ENCODE peak calls at places on chromosomes 2 and 18, in five cellular contexts. One of them, this sample, is unnamed.

GRCh38 chr18:76460482-76460881 is 34.6 kb downstream of the ZNF516 start:
- DNase-seq in endothelial cell of umbilical vein: no peak
- DNase-seq in NB4: no peak
- DNase-seq in fibroblast of lung: peak; percentile 56
- DNase-seq in H9: no peak
- DNase-seq in this sample: no peak

GRCh38 chr2:54520687-54521086 is 64.6 kb downstream of the SPTBN1 start:
- DNase-seq in H9: no peak
- DNase-seq in fibroblast of lung: peak; percentile 72
- DNase-seq in NB4: no peak
- DNase-seq in endothelial cell of umbilical vein: no peak
- DNase-seq in this sample: no peak

GRCh38 chr18:60966876-60967275 is 366.4 kb upstream of the CDH20 start:
- DNase-seq in endothelial cell of umbilical vein: peak; percentile 76
- DNase-seq in H9: no peak
- DNase-seq in fibroblast of lung: peak; percentile 61
- DNase-seq in NB4: no peak
- DNase-seq in this sample: no peak

GRCh38 chr2:1169291-1169949 is 218.8 kb downstream of the SNTG2 start:
- DNase-seq in fibroblast of lung: no peak
- DNase-seq in NB4: no peak
- DNase-seq in H9: no peak
- DNase-seq in endothelial cell of umbilical vein: no peak
- DNase-seq in this sample: no peak

GRCh38 chr2:84849271-84849952 is 31.5 kb downstream of the TRABD2A start:
- DNase-seq in fibroblast of lung: peak; percentile 61
- DNase-seq in endothelial cell of umbilical vein: no peak
- DNase-seq in NB4: no peak
- DNase-seq in H9: no peak
- DNase-seq in this sample: no peak

GRCh38 chr2:134774786-134775641 is 56.2 kb upstream of the TMEM163 start:
- DNase-seq in NB4: no peak
- DNase-seq in endothelial cell of umbilical vein: no peak
- DNase-seq in fibroblast of lung: no peak
- DNase-seq in H9: no peak
- DNase-seq in this sample: no peak

GRCh38 chr2:216879727-216880508 is 20.1 kb upstream of the TNP1 start:
- DNase-seq in H9: no peak
- DNase-seq in NB4: no peak
- DNase-seq in fibroblast of lung: no peak
- DNase-seq in endothelial cell of umbilical vein: no peak
- DNase-seq in this sample: no peak

GRCh38 chr2:200302940-200303727 is 3.4 kb upstream of the SPATS2L start:
- DNase-seq in NB4: peak; percentile 22
- DNase-seq in endothelial cell of umbilical vein: no peak
- DNase-seq in H9: no peak
- DNase-seq in fibroblast of lung: no peak
- DNase-seq in this sample: peak; percentile 43

GRCh38 chr18:69387181-69387580 is 13.5 kb upstream of the DOK6 start:
- DNase-seq in fibroblast of lung: no peak
- DNase-seq in endothelial cell of umbilical vein: no peak
- DNase-seq in NB4: no peak
- DNase-seq in H9: no peak
- DNase-seq in this sample: no peak

GRCh38 chr18:62545098-62545497 is 22.3 kb downstream of the ZCCHC2 start:
- DNase-seq in fibroblast of lung: no peak
- DNase-seq in H9: no peak
- DNase-seq in NB4: no peak
- DNase-seq in endothelial cell of umbilical vein: no peak
- DNase-seq in this sample: no peak

GRCh38 chr2:37653805-37654378 is 17.6 kb downstream of the CDC42EP3 start:
- DNase-seq in endothelial cell of umbilical vein: no peak
- DNase-seq in fibroblast of lung: no peak
- DNase-seq in NB4: peak; percentile 84
- DNase-seq in H9: no peak
- DNase-seq in this sample: peak; percentile 94

GRCh38 chr18:31566576-31567306 is 24.9 kb upstream of the TTR start:
- DNase-seq in H9: no peak
- DNase-seq in fibroblast of lung: no peak
- DNase-seq in NB4: no peak
- DNase-seq in endothelial cell of umbilical vein: no peak
- DNase-seq in this sample: no peak

GRCh38 chr18:31562726-31563125 is 29.0 kb upstream of the TTR start:
- DNase-seq in H9: no peak
- DNase-seq in fibroblast of lung: no peak
- DNase-seq in endothelial cell of umbilical vein: no peak
- DNase-seq in NB4: no peak
- DNase-seq in this sample: no peak

GRCh38 chr18:31565782-31566512 is 25.7 kb upstream of the TTR start:
- DNase-seq in endothelial cell of umbilical vein: no peak
- DNase-seq in fibroblast of lung: no peak
- DNase-seq in NB4: no peak
- DNase-seq in H9: no peak
- DNase-seq in this sample: no peak

GRCh38 chr18:31565345-31565744 is 26.3 kb upstream of the TTR start:
- DNase-seq in NB4: no peak
- DNase-seq in fibroblast of lung: no peak
- DNase-seq in H9: no peak
- DNase-seq in endothelial cell of umbilical vein: no peak
- DNase-seq in this sample: no peak

DNA sequence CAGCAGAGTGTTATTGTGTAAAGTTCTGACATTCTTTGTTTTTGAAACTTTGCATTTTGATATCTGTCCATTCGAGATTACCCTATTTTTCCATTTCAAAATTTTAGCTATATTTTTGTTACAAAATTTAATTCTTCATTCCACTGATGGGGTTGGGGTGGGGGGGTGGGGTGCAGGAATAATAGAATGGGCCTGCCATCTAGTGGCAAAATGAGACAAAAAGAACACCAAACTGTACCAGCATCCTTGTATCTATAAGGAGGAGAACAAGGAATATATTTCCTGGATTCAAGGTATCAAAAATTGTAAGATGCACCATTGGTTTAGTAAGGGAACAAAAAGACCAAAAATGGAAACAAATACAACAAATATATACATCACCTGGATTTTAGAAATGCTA is 27.9 kb upstream of the TTR start:
- DNase-seq in NB4: no peak
- DNase-seq in fibroblast of lung: no peak
- DNase-seq in endothelial cell of umbilical vein: no peak
- DNase-seq in H9: no peak
- DNase-seq in this sample: no peak
- TF ChIP-seq CTCF in NB4: no peak
- TF ChIP-seq CTCF in fibroblast of lung: no peak
- TF ChIP-seq CTCF in endothelial cell of umbilical vein: no peak
- TF ChIP-seq CTCF in H9: peak; percentile 52
- TF ChIP-seq CTCF in this sample: peak; percentile 24

DNA sequence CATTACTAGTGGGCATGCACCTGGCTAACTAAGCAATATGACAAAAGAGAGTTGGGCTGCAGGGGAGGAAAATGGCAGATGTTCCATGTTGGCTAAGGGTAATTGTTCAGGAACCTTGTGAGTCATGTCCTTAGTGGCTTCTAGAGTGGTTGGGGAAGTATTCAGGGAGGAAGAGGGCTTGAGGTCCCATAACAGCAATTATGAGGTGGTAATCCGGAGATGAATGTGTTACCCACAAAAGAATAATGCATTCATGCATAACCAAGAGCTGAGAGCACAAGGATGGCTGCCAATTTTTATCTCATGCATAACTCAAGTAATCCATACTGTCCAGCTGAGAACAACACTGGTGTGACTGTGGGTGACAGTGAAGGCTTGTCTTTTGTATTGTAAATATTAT is 42.9 kb downstream of the TMEFF2 start:
- DNase-seq in H9: no peak
- DNase-seq in fibroblast of lung: peak; percentile 75
- DNase-seq in NB4: no peak
- DNase-seq in endothelial cell of umbilical vein: no peak
- DNase-seq in this sample: peak; percentile 18
- TF ChIP-seq CTCF in H9: no peak
- TF ChIP-seq CTCF in fibroblast of lung: no peak
- TF ChIP-seq CTCF in NB4: no peak
- TF ChIP-seq CTCF in endothelial cell of umbilical vein: no peak
- TF ChIP-seq CTCF in this sample: no peak

DNA sequence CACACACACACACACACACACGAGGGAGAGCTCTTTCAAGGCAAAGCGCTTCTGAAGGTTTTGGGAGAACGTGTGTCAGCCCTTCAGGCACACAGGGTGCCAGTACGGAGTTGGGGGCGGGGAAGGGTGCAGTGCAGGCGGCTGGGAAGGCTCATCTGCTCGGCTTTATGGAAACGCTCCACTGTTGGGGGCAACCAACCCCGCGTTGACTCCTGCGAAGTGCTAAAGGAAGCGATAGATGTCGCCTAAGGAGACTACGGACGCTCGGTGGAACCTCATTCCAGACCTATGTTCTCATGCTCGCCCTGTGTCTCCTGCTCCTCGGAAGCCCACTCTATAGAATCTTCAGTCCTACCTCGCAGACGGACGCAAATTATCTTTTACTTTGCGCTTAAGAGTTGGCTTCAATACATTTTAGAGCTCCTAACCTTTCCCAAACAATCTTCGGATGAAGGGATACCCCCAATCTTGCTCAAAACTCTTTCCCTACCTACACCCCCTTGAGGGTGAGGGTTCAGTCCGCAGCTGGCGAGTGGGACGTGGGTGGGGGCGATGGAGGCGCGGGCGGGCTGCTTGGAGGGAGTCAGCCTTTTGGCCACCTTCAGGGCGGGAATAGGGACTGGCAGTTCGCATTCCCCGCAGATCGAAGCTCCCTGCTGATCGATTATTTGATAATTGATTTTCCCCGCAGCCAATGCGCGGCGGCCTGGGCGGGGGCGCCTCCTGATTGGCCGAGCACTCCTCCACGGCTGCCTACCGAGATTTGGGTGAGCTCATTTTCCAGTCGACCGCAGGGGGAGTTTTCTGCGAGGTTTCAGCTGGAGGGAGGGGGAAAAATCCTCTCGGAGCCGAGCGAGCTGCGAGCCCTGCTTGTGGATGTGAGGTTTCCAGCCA is 1.9 kb upstream of the MEIS1 start:
- DNase-seq in fibroblast of lung: peak; percentile 98
- DNase-seq in endothelial cell of umbilical vein: peak; percentile 95
- DNase-seq in H9: peak; percentile 93
- DNase-seq in NB4: no peak
- DNase-seq in this sample: no peak
- TF ChIP-seq CTCF in fibroblast of lung: no peak
- TF ChIP-seq CTCF in endothelial cell of umbilical vein: no peak
- TF ChIP-seq CTCF in H9: no peak
- TF ChIP-seq CTCF in NB4: no peak
- TF ChIP-seq CTCF in this sample: no peak

GRCh38 chr18:10045296-10045891 is 131.6 kb downstream of the VAPA start:
- DNase-seq in fibroblast of lung: no peak
- DNase-seq in endothelial cell of umbilical vein: no peak
- DNase-seq in H9: no peak
- DNase-seq in NB4: no peak
- DNase-seq in this sample: no peak
- TF ChIP-seq CTCF in fibroblast of lung: no peak
- TF ChIP-seq CTCF in endothelial cell of umbilical vein: no peak
- TF ChIP-seq CTCF in H9: no peak
- TF ChIP-seq CTCF in NB4: no peak
- TF ChIP-seq CTCF in this sample: no peak

DNA sequence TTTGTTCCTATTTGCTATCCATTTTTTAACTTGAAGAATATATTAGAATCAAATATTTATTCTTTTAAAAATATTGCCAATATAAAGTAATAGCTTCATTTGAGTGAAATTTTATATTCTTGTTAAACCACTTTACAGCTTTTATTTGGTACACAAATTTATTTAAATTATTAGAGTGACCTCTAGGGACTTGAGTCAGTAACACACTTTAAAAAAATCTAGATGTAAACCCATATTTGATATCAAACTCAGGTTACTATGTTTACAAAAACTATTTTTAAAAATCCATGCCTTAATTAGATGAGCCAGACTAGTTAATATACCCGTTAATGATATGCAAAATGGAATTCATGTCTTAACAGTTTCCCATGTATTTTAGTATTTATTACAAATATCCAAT is 134.6 kb downstream of the MAP4K4 start:
- DNase-seq in endothelial cell of umbilical vein: peak; percentile 41
- DNase-seq in fibroblast of lung: no peak
- DNase-seq in NB4: peak; percentile 17
- DNase-seq in H9: no peak
- DNase-seq in this sample: no peak
- TF ChIP-seq CTCF in endothelial cell of umbilical vein: no peak
- TF ChIP-seq CTCF in fibroblast of lung: peak; percentile 17
- TF ChIP-seq CTCF in NB4: no peak
- TF ChIP-seq CTCF in H9: peak; percentile 56
- TF ChIP-seq CTCF in this sample: no peak

DNA sequence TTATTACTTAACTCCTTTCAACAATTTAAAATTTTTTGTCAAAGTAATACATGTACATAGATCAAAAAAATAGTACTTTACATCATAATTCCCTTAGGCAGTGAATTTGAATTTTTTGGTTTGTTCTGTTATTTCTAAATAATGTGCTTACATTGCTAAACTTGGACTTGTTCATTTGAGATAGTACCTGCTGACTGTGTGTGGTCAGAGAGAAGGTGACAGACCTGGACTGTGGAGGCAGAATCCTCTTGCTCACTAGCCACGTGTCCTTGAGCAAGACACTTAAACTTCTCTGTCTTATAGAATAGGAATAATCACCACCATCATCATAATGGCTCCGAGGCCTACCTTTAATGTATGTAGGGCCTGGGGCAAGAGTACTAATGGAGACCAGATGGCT is 33.3 kb downstream of the ZNF532 start:
- DNase-seq in fibroblast of lung: no peak
- DNase-seq in endothelial cell of umbilical vein: no peak
- DNase-seq in NB4: no peak
- DNase-seq in H9: no peak
- DNase-seq in this sample: no peak
- TF ChIP-seq CTCF in fibroblast of lung: no peak
- TF ChIP-seq CTCF in endothelial cell of umbilical vein: no peak
- TF ChIP-seq CTCF in NB4: no peak
- TF ChIP-seq CTCF in H9: no peak
- TF ChIP-seq CTCF in this sample: no peak

This sample was measured in GM12865.